ENCODE peak calls at places on chromosomes 3 and 15, in four cellular contexts. T is GM12878, N is K562, Q is WTC11. R is an unnamed sample.

GRCh38 chr3:179414804-179415203 is 36.5 kb downstream of the GNB4 start:
- DNase-seq in T (no peak), Q (no peak), N (no peak), R (no peak)

GRCh38 chr3:45693941-45694521 is 4.8 kb downstream of the SACM1L start:
- DNase-seq in Q (no peak), T (no peak), N (peak), R (no peak)

GRCh38 chr3:18813300-18813699 is 335.0 kb upstream of the KCNH8 start:
- DNase-seq in T (no peak), N (no peak), Q (no peak), R (no peak)

GRCh38 chr3:15329058-15330005 is 3.1 kb downstream of the SH3BP5 start:
- DNase-seq in T (no peak), N (no peak), Q (no peak), R (no peak)

GRCh38 chr3:47661121-47661752 is 82.6 kb upstream of the CSPG5 start:
- DNase-seq in T (no peak), N (peak), Q (no peak), R (no peak)

GRCh38 chr3:13711911-13712650 is 163.2 kb downstream of the FBLN2 start:
- DNase-seq in N (no peak), T (no peak), Q (peak), R (no peak)

GRCh38 chr3:64890466-64890865 is 202.7 kb upstream of the ADAMTS9 start:
- DNase-seq in Q (no peak), T (no peak), N (no peak), R (no peak)

GRCh38 chr15:88605507-88606436 is 15.4 kb upstream of the AEN start:
- DNase-seq in Q (peak), N (peak), T (no peak), R (no peak)

GRCh38 chr15:95486224-95486623 is 844.3 kb upstream of the NR2F2 start:
- DNase-seq in T (no peak), Q (no peak), N (no peak), R (no peak)

GRCh38 chr3:83523470-83524073 is 1435.2 kb upstream of the CADM2 start:
- DNase-seq in T (peak), N (no peak), Q (peak), R (peak)

GRCh38 chr3:123314409-123315270 is 112.9 kb downstream of the SEC22A start:
- DNase-seq in Q (peak), N (peak), T (no peak), R (no peak)

GRCh38 chr15:37101634-37102314 is 1.4 kb upstream of the MEIS2 start:
- DNase-seq in T (no peak), N (peak), Q (peak), R (peak)

GRCh38 chr3:50256978-50257890 is 11.7 kb upstream of the SEMA3B start:
- DNase-seq in Q (peak), N (peak), T (no peak), R (no peak)

GRCh38 chr3:102471001-102471400 is 36.2 kb downstream of the ZPLD1 start:
- DNase-seq in T (no peak), Q (peak), N (no peak), R (no peak)

GRCh38 chr15:89002281-89002761 is 85.9 kb upstream of the ABHD2 start:
- DNase-seq in T (peak), Q (no peak), N (peak), R (peak)

GRCh38 chr3:40829876-40830275 is 305.1 kb downstream of the ZNF621 start:
- DNase-seq in Q (no peak), T (no peak), N (no peak), R (peak)

GRCh38 chr3:53269888-53270880 is 14.4 kb upstream of the TKT start:
- DNase-seq in Q (peak), T (peak), N (peak), R (peak)

GRCh38 chr3:179067839-179068238 is 3.8 kb downstream of the ZMAT3 start:
- DNase-seq in T (no peak), Q (no peak), N (no peak), R (no peak)

GRCh38 chr3:151316267-151316991 is at the start of gene GPR87:
- DNase-seq in N (no peak), Q (no peak), T (no peak), R (no peak)

GRCh38 chr15:92069308-92070244 is 216.1 kb downstream of the SLCO3A1 start:
- DNase-seq in T (peak), N (no peak), Q (no peak), R (no peak)

GRCh38 chr3:10337323-10338163 is 16.6 kb upstream of the SEC13 start:
- DNase-seq in N (no peak), Q (no peak), T (no peak), R (no peak)

GRCh38 chr3:45095916-45096526 is 50.2 kb downstream of the CDCP1 start:
- DNase-seq in Q (no peak), T (no peak), N (no peak), R (no peak)

GRCh38 chr3:40505599-40506462 is at the start of gene ZNF620:
- DNase-seq in N (peak), T (no peak), Q (peak), R (peak)

GRCh38 chr15:31338318-31338878 is 11.8 kb downstream of the KLF13 start:
- DNase-seq in N (no peak), Q (no peak), T (no peak), R (no peak)

GRCh38 chr3:159031280-159031679 is 229.4 kb downstream of the MFSD1 start:
- DNase-seq in N (no peak), Q (no peak), T (no peak), R (no peak)

GRCh38 chr3:105496343-105496742 is 129.6 kb downstream of the ALCAM start:
- DNase-seq in N (no peak), T (no peak), Q (no peak), R (no peak)

GRCh38 chr15:68389041-68389930 is 42.7 kb downstream of the ITGA11 start:
- DNase-seq in Q (peak), T (no peak), N (no peak), R (no peak)

GRCh38 chr3:196422976-196423781 is 9.0 kb downstream of the UBXN7 start:
- DNase-seq in N (no peak), Q (no peak), T (no peak), R (no peak)

GRCh38 chr3:71809321-71809720 is 24.4 kb upstream of the PROK2 start:
- DNase-seq in T (no peak), Q (no peak), N (no peak), R (no peak)

GRCh38 chr3:21705769-21706168 is 45.2 kb downstream of the ZNF385D start:
- DNase-seq in T (no peak), N (no peak), Q (no peak), R (no peak)

GRCh38 chr15:43465105-43465504 is 27.9 kb downstream of the TP53BP1 start:
- DNase-seq in T (no peak), Q (no peak), N (no peak), R (no peak)
- TF ChIP-seq NR2C2 in T (no peak), Q (no peak), N (no peak), R (no peak)

GRCh38 chr15:29104566-29104880 is 165.1 kb downstream of the NSMCE3 start:
- DNase-seq in T (no peak), N (no peak), Q (no peak), R (no peak)

GRCh38 chr15:29103825-29104565 is 165.6 kb downstream of the NSMCE3 start:
- DNase-seq in N (no peak), T (no peak), Q (peak), R (no peak)

GRCh38 chr15:29101491-29101890 is 168.1 kb downstream of the NSMCE3 start:
- DNase-seq in T (no peak), Q (no peak), N (no peak), R (no peak)

GRCh38 chr15:29105151-29105785 is 164.4 kb downstream of the NSMCE3 start:
- DNase-seq in T (no peak), N (no peak), Q (no peak), R (no peak)

DNA sequence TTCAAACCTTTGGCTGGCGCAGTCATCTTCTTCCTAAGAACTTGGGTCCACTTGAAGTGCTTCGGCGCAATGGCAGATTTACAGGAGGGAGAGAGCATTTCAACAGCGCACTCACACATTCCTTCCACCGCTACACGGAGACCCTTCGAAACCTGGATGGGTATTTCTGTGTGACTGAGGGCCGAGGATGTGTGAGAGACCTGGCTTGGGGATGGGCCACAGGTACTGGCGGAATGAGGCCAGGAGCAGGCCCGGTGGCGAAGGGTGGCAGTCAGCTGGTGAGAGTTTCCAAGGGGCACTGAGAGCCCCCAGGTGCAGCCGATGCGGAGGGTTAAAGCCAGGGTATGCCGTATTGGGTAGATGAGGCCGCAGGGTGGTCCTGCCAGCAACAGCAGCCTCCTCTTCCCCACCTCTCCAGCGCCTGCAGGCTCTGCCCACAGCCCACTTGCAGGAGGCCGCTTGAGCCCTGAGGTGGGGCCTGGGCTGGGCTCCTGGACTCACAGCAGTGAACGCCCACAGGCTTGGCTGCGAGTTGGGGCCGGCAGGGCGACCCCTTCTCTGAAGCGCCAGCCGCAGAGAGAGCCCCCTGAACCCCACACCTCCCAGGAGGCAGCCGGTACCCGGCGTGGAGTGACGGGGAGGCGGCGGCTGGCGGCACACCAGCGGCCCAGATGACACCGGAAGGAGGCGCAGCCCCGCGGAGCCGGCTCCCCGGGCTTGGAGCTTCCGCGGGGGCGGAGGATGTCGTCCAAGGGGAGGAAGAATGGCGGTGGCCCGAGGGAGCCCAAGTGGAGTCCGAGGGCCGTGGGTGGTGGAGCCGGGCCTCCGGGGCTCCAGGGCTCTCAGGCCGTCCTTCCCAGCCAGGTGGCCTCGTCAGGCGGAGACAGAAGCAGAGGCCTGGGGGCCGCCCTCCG is 166.5 kb downstream of the NSMCE3 start:
- DNase-seq in N (no peak), T (no peak), Q (no peak), R (no peak)
- TF ChIP-seq NR2C2 in N (no peak), T (no peak), Q (no peak), R (no peak)

GRCh38 chr3:171428321-171428787 is 31.9 kb downstream of the TNIK start:
- DNase-seq in N (peak), T (no peak), Q (peak), R (no peak)

GRCh38 chr3:171428892-171429291 is 31.3 kb downstream of the TNIK start:
- DNase-seq in T (no peak), N (no peak), Q (no peak), R (no peak)

GRCh38 chr3:171430530-171430929 is 29.7 kb downstream of the TNIK start:
- DNase-seq in N (no peak), T (no peak), Q (no peak), R (no peak)

GRCh38 chr3:171429635-171430034 is 30.6 kb downstream of the TNIK start:
- DNase-seq in T (no peak), Q (peak), N (no peak), R (no peak)

DNA sequence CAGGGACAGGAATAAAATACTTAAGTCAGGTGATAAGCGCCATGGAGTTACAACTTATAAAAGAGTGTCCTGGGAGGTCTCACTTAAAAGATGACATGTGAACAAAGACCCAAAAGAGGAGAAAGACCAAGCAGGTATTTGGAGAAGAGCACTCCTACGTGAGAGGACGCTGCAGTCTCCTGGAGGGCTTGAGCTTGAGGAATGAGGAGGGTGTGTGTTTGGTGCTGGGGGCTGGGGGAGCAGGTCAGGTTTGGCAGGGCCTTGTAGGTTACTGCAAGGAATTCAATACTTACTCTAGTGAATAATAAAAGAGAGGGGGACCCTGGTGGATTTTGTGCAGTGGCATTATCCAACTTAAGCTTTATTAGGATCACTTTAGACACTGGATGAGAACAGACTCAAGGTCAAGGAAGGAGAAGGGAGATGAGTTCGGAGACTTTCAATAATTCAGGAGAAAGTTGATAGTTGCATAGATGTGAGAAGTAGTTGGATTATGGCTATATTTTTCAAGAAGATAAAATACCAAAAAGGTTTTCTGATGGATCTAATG is 32.4 kb downstream of the TNIK start:
- DNase-seq in T (no peak), Q (no peak), N (peak), R (no peak)
- TF ChIP-seq NR2C2 in T (no peak), Q (no peak), N (no peak), R (no peak)

DNA sequence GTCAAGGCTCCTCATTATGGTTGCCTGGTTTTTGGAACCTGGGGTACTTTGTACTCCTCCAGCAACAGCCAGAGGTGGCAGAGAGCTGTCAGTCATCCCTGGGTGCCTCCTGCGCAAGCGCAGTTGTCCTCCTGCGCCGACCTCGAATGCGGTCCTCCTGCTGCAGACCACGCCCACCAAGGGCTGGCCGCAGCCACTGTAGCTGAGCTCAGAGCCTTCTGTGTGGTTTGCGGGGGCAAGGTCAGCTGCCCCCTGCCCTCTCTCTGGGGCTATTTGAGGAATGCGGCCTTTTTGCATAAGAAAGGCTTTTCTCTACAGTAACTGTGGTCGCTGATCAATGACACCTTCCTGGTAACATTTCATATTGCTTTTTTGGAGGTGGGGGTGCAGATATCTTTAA is 131.3 kb upstream of the SNRPN start:
- DNase-seq in T (no peak), Q (peak), N (peak), R (no peak)
- TF ChIP-seq NR2C2 in T (no peak), Q (no peak), N (no peak), R (no peak)